ENCODE peak calls at places on chromosomes 3 and 15, in six cellular contexts. One of them, this sample, is unnamed.

GRCh38 chr15:101813803-101814534 is 2.0 kb downstream of the OR4F15 start:
- DNase-seq in activated naive CD8-positive, alpha-beta T cell treated with anti-CD3 and anti-CD28 coated beads for 36 hours: no peak
- DNase-seq in activated naive CD4-positive, alpha-beta T cell: no peak
- DNase-seq in stimulated activated CD8-positive, alpha-beta memory T cell treated with anti-CD3 and anti-CD28 coated beads, Interleukin-2, amount 100 ng/mL, for 1 hour: no peak
- DNase-seq in activated CD4-positive, alpha-beta T cell treated with anti-CD3 and anti-CD28 coated beads, Interleukin-2, amount 50 U/mL, for 4 hours: no peak
- DNase-seq in HFF-Myc: no peak
- DNase-seq in this sample: no peak

GRCh38 chr15:56088389-56088788 is 95.0 kb upstream of the NEDD4 start:
- DNase-seq in activated CD4-positive, alpha-beta T cell treated with anti-CD3 and anti-CD28 coated beads, Interleukin-2, amount 50 U/mL, for 4 hours: no peak
- DNase-seq in activated naive CD4-positive, alpha-beta T cell: no peak
- DNase-seq in stimulated activated CD8-positive, alpha-beta memory T cell treated with anti-CD3 and anti-CD28 coated beads, Interleukin-2, amount 100 ng/mL, for 1 hour: no peak
- DNase-seq in HFF-Myc: no peak
- DNase-seq in activated naive CD8-positive, alpha-beta T cell treated with anti-CD3 and anti-CD28 coated beads for 36 hours: no peak
- DNase-seq in this sample: no peak

GRCh38 chr3:196120291-196120951 is 38.5 kb upstream of the TFRC start:
- DNase-seq in activated naive CD4-positive, alpha-beta T cell: no peak
- DNase-seq in activated CD4-positive, alpha-beta T cell treated with anti-CD3 and anti-CD28 coated beads, Interleukin-2, amount 50 U/mL, for 4 hours: no peak
- DNase-seq in activated naive CD8-positive, alpha-beta T cell treated with anti-CD3 and anti-CD28 coated beads for 36 hours: no peak
- DNase-seq in HFF-Myc: no peak
- DNase-seq in stimulated activated CD8-positive, alpha-beta memory T cell treated with anti-CD3 and anti-CD28 coated beads, Interleukin-2, amount 100 ng/mL, for 1 hour: no peak
- DNase-seq in this sample: no peak

GRCh38 chr15:100340721-100341661 is 784 bp downstream of the ADAMTS17 start:
- DNase-seq in stimulated activated CD8-positive, alpha-beta memory T cell treated with anti-CD3 and anti-CD28 coated beads, Interleukin-2, amount 100 ng/mL, for 1 hour: no peak
- DNase-seq in activated naive CD8-positive, alpha-beta T cell treated with anti-CD3 and anti-CD28 coated beads for 36 hours: peak; percentile 50
- DNase-seq in activated CD4-positive, alpha-beta T cell treated with anti-CD3 and anti-CD28 coated beads, Interleukin-2, amount 50 U/mL, for 4 hours: no peak
- DNase-seq in activated naive CD4-positive, alpha-beta T cell: no peak
- DNase-seq in HFF-Myc: no peak
- DNase-seq in this sample: peak; percentile 37

GRCh38 chr15:101153801-101154656 is 97.8 kb downstream of the CHSY1 start:
- DNase-seq in activated naive CD4-positive, alpha-beta T cell: no peak
- DNase-seq in stimulated activated CD8-positive, alpha-beta memory T cell treated with anti-CD3 and anti-CD28 coated beads, Interleukin-2, amount 100 ng/mL, for 1 hour: no peak
- DNase-seq in activated CD4-positive, alpha-beta T cell treated with anti-CD3 and anti-CD28 coated beads, Interleukin-2, amount 50 U/mL, for 4 hours: no peak
- DNase-seq in activated naive CD8-positive, alpha-beta T cell treated with anti-CD3 and anti-CD28 coated beads for 36 hours: no peak
- DNase-seq in HFF-Myc: no peak
- DNase-seq in this sample: no peak

GRCh38 chr3:171566803-171567422 is 106.7 kb upstream of the TNIK start:
- DNase-seq in activated CD4-positive, alpha-beta T cell treated with anti-CD3 and anti-CD28 coated beads, Interleukin-2, amount 50 U/mL, for 4 hours: no peak
- DNase-seq in activated naive CD8-positive, alpha-beta T cell treated with anti-CD3 and anti-CD28 coated beads for 36 hours: no peak
- DNase-seq in activated naive CD4-positive, alpha-beta T cell: no peak
- DNase-seq in stimulated activated CD8-positive, alpha-beta memory T cell treated with anti-CD3 and anti-CD28 coated beads, Interleukin-2, amount 100 ng/mL, for 1 hour: no peak
- DNase-seq in HFF-Myc: peak; percentile 7
- DNase-seq in this sample: peak; percentile 65

GRCh38 chr15:48176097-48176496 is 2.0 kb downstream of the MYEF2 start:
- DNase-seq in activated naive CD8-positive, alpha-beta T cell treated with anti-CD3 and anti-CD28 coated beads for 36 hours: no peak
- DNase-seq in activated naive CD4-positive, alpha-beta T cell: no peak
- DNase-seq in activated CD4-positive, alpha-beta T cell treated with anti-CD3 and anti-CD28 coated beads, Interleukin-2, amount 50 U/mL, for 4 hours: no peak
- DNase-seq in HFF-Myc: peak; percentile 2
- DNase-seq in stimulated activated CD8-positive, alpha-beta memory T cell treated with anti-CD3 and anti-CD28 coated beads, Interleukin-2, amount 100 ng/mL, for 1 hour: no peak
- DNase-seq in this sample: no peak

GRCh38 chr15:47990821-47991220 is 130.0 kb upstream of the SLC24A5 start:
- DNase-seq in stimulated activated CD8-positive, alpha-beta memory T cell treated with anti-CD3 and anti-CD28 coated beads, Interleukin-2, amount 100 ng/mL, for 1 hour: no peak
- DNase-seq in activated CD4-positive, alpha-beta T cell treated with anti-CD3 and anti-CD28 coated beads, Interleukin-2, amount 50 U/mL, for 4 hours: no peak
- DNase-seq in activated naive CD8-positive, alpha-beta T cell treated with anti-CD3 and anti-CD28 coated beads for 36 hours: no peak
- DNase-seq in activated naive CD4-positive, alpha-beta T cell: no peak
- DNase-seq in HFF-Myc: no peak
- DNase-seq in this sample: no peak

GRCh38 chr3:126554560-126555525 is 3.9 kb downstream of the C3orf22 start:
- DNase-seq in activated CD4-positive, alpha-beta T cell treated with anti-CD3 and anti-CD28 coated beads, Interleukin-2, amount 50 U/mL, for 4 hours: no peak
- DNase-seq in stimulated activated CD8-positive, alpha-beta memory T cell treated with anti-CD3 and anti-CD28 coated beads, Interleukin-2, amount 100 ng/mL, for 1 hour: no peak
- DNase-seq in activated naive CD4-positive, alpha-beta T cell: no peak
- DNase-seq in HFF-Myc: no peak
- DNase-seq in activated naive CD8-positive, alpha-beta T cell treated with anti-CD3 and anti-CD28 coated beads for 36 hours: no peak
- DNase-seq in this sample: no peak

GRCh38 chr15:100932676-100933348 is 13.7 kb downstream of the LRRK1 start:
- DNase-seq in activated naive CD4-positive, alpha-beta T cell: no peak
- DNase-seq in activated naive CD8-positive, alpha-beta T cell treated with anti-CD3 and anti-CD28 coated beads for 36 hours: no peak
- DNase-seq in stimulated activated CD8-positive, alpha-beta memory T cell treated with anti-CD3 and anti-CD28 coated beads, Interleukin-2, amount 100 ng/mL, for 1 hour: no peak
- DNase-seq in activated CD4-positive, alpha-beta T cell treated with anti-CD3 and anti-CD28 coated beads, Interleukin-2, amount 50 U/mL, for 4 hours: no peak
- DNase-seq in HFF-Myc: no peak
- DNase-seq in this sample: no peak

GRCh38 chr15:95887666-95888480 is 442.6 kb upstream of the NR2F2 start:
- DNase-seq in activated naive CD4-positive, alpha-beta T cell: no peak
- DNase-seq in activated naive CD8-positive, alpha-beta T cell treated with anti-CD3 and anti-CD28 coated beads for 36 hours: no peak
- DNase-seq in stimulated activated CD8-positive, alpha-beta memory T cell treated with anti-CD3 and anti-CD28 coated beads, Interleukin-2, amount 100 ng/mL, for 1 hour: no peak
- DNase-seq in HFF-Myc: no peak
- DNase-seq in activated CD4-positive, alpha-beta T cell treated with anti-CD3 and anti-CD28 coated beads, Interleukin-2, amount 50 U/mL, for 4 hours: no peak
- DNase-seq in this sample: no peak

GRCh38 chr15:62997441-62997840 is 45.1 kb upstream of the TPM1 start:
- DNase-seq in stimulated activated CD8-positive, alpha-beta memory T cell treated with anti-CD3 and anti-CD28 coated beads, Interleukin-2, amount 100 ng/mL, for 1 hour: no peak
- DNase-seq in HFF-Myc: no peak
- DNase-seq in activated naive CD8-positive, alpha-beta T cell treated with anti-CD3 and anti-CD28 coated beads for 36 hours: no peak
- DNase-seq in activated CD4-positive, alpha-beta T cell treated with anti-CD3 and anti-CD28 coated beads, Interleukin-2, amount 50 U/mL, for 4 hours: no peak
- DNase-seq in activated naive CD4-positive, alpha-beta T cell: no peak
- DNase-seq in this sample: no peak

GRCh38 chr15:25742008-25742407 is 121.1 kb downstream of the ATP10A start:
- DNase-seq in HFF-Myc: no peak
- DNase-seq in stimulated activated CD8-positive, alpha-beta memory T cell treated with anti-CD3 and anti-CD28 coated beads, Interleukin-2, amount 100 ng/mL, for 1 hour: no peak
- DNase-seq in activated naive CD4-positive, alpha-beta T cell: no peak
- DNase-seq in activated CD4-positive, alpha-beta T cell treated with anti-CD3 and anti-CD28 coated beads, Interleukin-2, amount 50 U/mL, for 4 hours: no peak
- DNase-seq in activated naive CD8-positive, alpha-beta T cell treated with anti-CD3 and anti-CD28 coated beads for 36 hours: no peak
- DNase-seq in this sample: no peak

GRCh38 chr15:63252292-63252691 is 25.1 kb upstream of the APH1B start:
- DNase-seq in activated naive CD4-positive, alpha-beta T cell: no peak
- DNase-seq in activated naive CD8-positive, alpha-beta T cell treated with anti-CD3 and anti-CD28 coated beads for 36 hours: no peak
- DNase-seq in HFF-Myc: no peak
- DNase-seq in activated CD4-positive, alpha-beta T cell treated with anti-CD3 and anti-CD28 coated beads, Interleukin-2, amount 50 U/mL, for 4 hours: no peak
- DNase-seq in stimulated activated CD8-positive, alpha-beta memory T cell treated with anti-CD3 and anti-CD28 coated beads, Interleukin-2, amount 100 ng/mL, for 1 hour: no peak
- DNase-seq in this sample: no peak

GRCh38 chr3:70281663-70282062 is 30.8 kb downstream of the MDFIC2 start:
- DNase-seq in activated CD4-positive, alpha-beta T cell treated with anti-CD3 and anti-CD28 coated beads, Interleukin-2, amount 50 U/mL, for 4 hours: no peak
- DNase-seq in activated naive CD8-positive, alpha-beta T cell treated with anti-CD3 and anti-CD28 coated beads for 36 hours: no peak
- DNase-seq in stimulated activated CD8-positive, alpha-beta memory T cell treated with anti-CD3 and anti-CD28 coated beads, Interleukin-2, amount 100 ng/mL, for 1 hour: no peak
- DNase-seq in HFF-Myc: no peak
- DNase-seq in activated naive CD4-positive, alpha-beta T cell: no peak
- DNase-seq in this sample: no peak

GRCh38 chr3:23490459-23490858 is 287.3 kb downstream of the UBE2E2 start:
- DNase-seq in stimulated activated CD8-positive, alpha-beta memory T cell treated with anti-CD3 and anti-CD28 coated beads, Interleukin-2, amount 100 ng/mL, for 1 hour: no peak
- DNase-seq in activated CD4-positive, alpha-beta T cell treated with anti-CD3 and anti-CD28 coated beads, Interleukin-2, amount 50 U/mL, for 4 hours: no peak
- DNase-seq in activated naive CD8-positive, alpha-beta T cell treated with anti-CD3 and anti-CD28 coated beads for 36 hours: no peak
- DNase-seq in HFF-Myc: no peak
- DNase-seq in activated naive CD4-positive, alpha-beta T cell: no peak
- DNase-seq in this sample: no peak

GRCh38 chr15:23416349-23417276 is 30.4 kb downstream of the GOLGA6L2 start:
- DNase-seq in activated naive CD4-positive, alpha-beta T cell: no peak
- DNase-seq in activated naive CD8-positive, alpha-beta T cell treated with anti-CD3 and anti-CD28 coated beads for 36 hours: no peak
- DNase-seq in activated CD4-positive, alpha-beta T cell treated with anti-CD3 and anti-CD28 coated beads, Interleukin-2, amount 50 U/mL, for 4 hours: no peak
- DNase-seq in HFF-Myc: no peak
- DNase-seq in stimulated activated CD8-positive, alpha-beta memory T cell treated with anti-CD3 and anti-CD28 coated beads, Interleukin-2, amount 100 ng/mL, for 1 hour: no peak
- DNase-seq in this sample: no peak

GRCh38 chr3:4476507-4476906 is 9.4 kb upstream of the SUMF1 start:
- DNase-seq in stimulated activated CD8-positive, alpha-beta memory T cell treated with anti-CD3 and anti-CD28 coated beads, Interleukin-2, amount 100 ng/mL, for 1 hour: no peak
- DNase-seq in activated naive CD4-positive, alpha-beta T cell: no peak
- DNase-seq in HFF-Myc: no peak
- DNase-seq in activated naive CD8-positive, alpha-beta T cell treated with anti-CD3 and anti-CD28 coated beads for 36 hours: no peak
- DNase-seq in activated CD4-positive, alpha-beta T cell treated with anti-CD3 and anti-CD28 coated beads, Interleukin-2, amount 50 U/mL, for 4 hours: no peak
- DNase-seq in this sample: no peak

GRCh38 chr3:179037361-179037760 is 34.2 kb downstream of the ZMAT3 start:
- DNase-seq in stimulated activated CD8-positive, alpha-beta memory T cell treated with anti-CD3 and anti-CD28 coated beads, Interleukin-2, amount 100 ng/mL, for 1 hour: no peak
- DNase-seq in activated naive CD8-positive, alpha-beta T cell treated with anti-CD3 and anti-CD28 coated beads for 36 hours: peak; percentile 50
- DNase-seq in HFF-Myc: peak; percentile 24
- DNase-seq in activated naive CD4-positive, alpha-beta T cell: no peak
- DNase-seq in activated CD4-positive, alpha-beta T cell treated with anti-CD3 and anti-CD28 coated beads, Interleukin-2, amount 50 U/mL, for 4 hours: peak; percentile 20
- DNase-seq in this sample: no peak